ENCODE peak calls at places on chromosome 16, in four cellular contexts. E is activated T-cell treated with anti-CD3 and anti-CD28 coated beads, Interleukin-2, amount 50 U/mL, for 1 hour; Z is GOT3; M is omental fat pad. H is an unnamed sample.

GRCh38 chr16:621526-622105 is 9.2 kb upstream of the WFIKKN1 start:
- DNase-seq in E (no peak), M (no peak), Z (no peak), H (no peak)

GRCh38 chr16:27982184-27982583 is 81.3 kb downstream of the GSG1L start:
- DNase-seq in M (no peak), Z (no peak), E (no peak), H (peak)

GRCh38 chr16:966505-966904 is 4.3 kb downstream of the LMF1 start:
- DNase-seq in Z (no peak), E (no peak), M (no peak), H (no peak)

GRCh38 chr16:4087099-4087885 is 28.9 kb downstream of the ADCY9 start:
- DNase-seq in E (no peak), Z (no peak), M (no peak), H (no peak)

GRCh38 chr16:69481901-69482341 is 57.5 kb downstream of the CYB5B start:
- DNase-seq in M (no peak), Z (no peak), E (no peak), H (peak)

GRCh38 chr16:49649013-49649785 is 206.7 kb downstream of the ZNF423 start:
- DNase-seq in Z (no peak), E (no peak), M (no peak), H (no peak)

GRCh38 chr16:87541882-87542234 is 49.0 kb upstream of the ZCCHC14 start:
- DNase-seq in E (no peak), M (no peak), Z (no peak), H (no peak)

GRCh38 chr16:71986131-71986530 is 14.1 kb downstream of the PKD1L3 start:
- DNase-seq in M (no peak), Z (no peak), E (no peak), H (no peak)

GRCh38 chr16:69073181-69073669 is 32.2 kb upstream of the HAS3 start:
- DNase-seq in Z (peak), M (no peak), E (no peak), H (no peak)

GRCh38 chr16:21646721-21647561 is 5.5 kb downstream of the IGSF6 start:
- DNase-seq in Z (no peak), E (peak), M (no peak), H (no peak)

GRCh38 chr16:89183463-89183862 is 11.9 kb downstream of the CDH15 start:
- DNase-seq in E (no peak), Z (no peak), M (no peak), H (no peak)

GRCh38 chr16:31513126-31513525 is 4.9 kb upstream of the RUSF1 start:
- DNase-seq in M (no peak), Z (no peak), E (no peak), H (no peak)

H was measured in mesenteric fat pad.